ENCODE peak calls at places on chromosomes 13 and 19, in four cellular contexts. S is IMR-90, L is H9, A is H1. B is an unnamed sample.

GRCh38 chr19:41997121-41997850 is 3.3 kb upstream of the ATP1A3 start:
- DNase-seq in S (peak; percentile 22), L (peak; percentile 81), A (peak; percentile 91), B (peak; percentile 76)

GRCh38 chr13:31749929-31750328 is 10.6 kb downstream of the RXFP2 start:
- DNase-seq in S (peak; percentile 94), L (no peak), A (no peak), B (no peak)

GRCh38 chr13:84446972-84447700 is 564.9 kb upstream of the SLITRK1 start:
- DNase-seq in S (no peak), L (no peak), A (peak; percentile 38), B (peak; percentile 41)

GRCh38 chr13:76852991-76853390 is 33.2 kb downstream of the KCTD12 start:
- DNase-seq in S (peak; percentile 59), L (no peak), A (no peak), B (no peak)

GRCh38 chr19:21848706-21849105 is 12.7 kb upstream of the ZNF43 start:
- DNase-seq in S (peak; percentile 31), L (no peak), A (no peak), B (no peak)

GRCh38 chr19:55066107-55066709 is 3.3 kb upstream of the RDH13 start:
- DNase-seq in S (no peak), L (no peak), A (no peak), B (peak; percentile 49)

GRCh38 chr13:31334994-31335549 is 135.3 kb downstream of the B3GLCT start:
- DNase-seq in S (no peak), L (no peak), A (no peak), B (no peak)

GRCh38 chr13:100356889-100357288 is 231.7 kb downstream of the GGACT start:
- DNase-seq in S (peak; percentile 64), L (no peak), A (no peak), B (no peak)

GRCh38 chr13:49419292-49419691 is 24.6 kb downstream of the CAB39L start:
- DNase-seq in S (peak; percentile 52), L (no peak), A (no peak), B (no peak)

GRCh38 chr13:46934749-46935148 is 37.9 kb upstream of the HTR2A start:
- DNase-seq in S (no peak), L (no peak), A (no peak), B (peak; percentile 8)

GRCh38 chr13:94829201-94829600 is 116.9 kb upstream of the SOX21 start:
- DNase-seq in S (no peak), L (no peak), A (no peak), B (no peak)

GRCh38 chr19:45352914-45353796 is 12.6 kb downstream of the KLC3 start:
- DNase-seq in S (no peak), L (no peak), A (no peak), B (no peak)

GRCh38 chr13:77810430-77810829 is 108.2 kb downstream of the EDNRB start:
- DNase-seq in S (peak; percentile 34), L (no peak), A (no peak), B (peak; percentile 45)

GRCh38 chr13:46743191-46743590 is 53.8 kb downstream of the ESD start:
- DNase-seq in S (peak; percentile 31), L (no peak), A (no peak), B (no peak)

GRCh38 chr19:35468637-35469036 is 20.6 kb downstream of the FFAR2 start:
- DNase-seq in S (no peak), L (peak; percentile 70), A (no peak), B (peak; percentile 81)

GRCh38 chr13:41231786-41232185 is 31.6 kb downstream of the MTRF1 start:
- DNase-seq in S (peak; percentile 37), L (no peak), A (no peak), B (peak; percentile 8)

GRCh38 chr13:44305845-44306244 is 67.8 kb upstream of the SERP2 start:
- DNase-seq in S (peak; percentile 67), L (no peak), A (no peak), B (peak; percentile 30)

DNA sequence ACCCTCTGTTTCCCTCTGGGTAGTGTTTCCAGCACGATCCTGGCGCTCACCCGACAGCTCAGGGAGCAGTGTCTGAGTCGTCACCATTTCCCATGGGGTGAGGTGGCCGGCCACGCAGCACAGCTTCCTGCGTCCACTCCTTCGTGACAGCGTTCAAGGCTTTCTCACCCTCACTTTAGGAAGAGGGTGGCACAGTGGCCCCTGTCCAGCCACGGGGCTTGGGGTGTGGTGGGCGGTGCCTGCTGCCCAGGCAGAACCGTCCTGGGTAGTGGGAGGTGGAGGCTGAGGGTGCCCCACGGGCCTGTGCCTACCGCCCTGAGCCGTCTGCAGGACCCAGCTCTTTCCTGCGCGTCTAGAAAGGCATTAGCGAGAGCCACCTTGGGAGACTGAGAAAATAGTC is 21.9 kb downstream of the LAMP1 start:
- DNase-seq in S (no peak), L (no peak), A (no peak), B (no peak)
- H3K9ac ChIP-seq in S (no peak overlapping the region), L (no peak overlapping the region), A (no peak overlapping the region), B (no peak overlapping the region)

GRCh38 chr19:18000480-18000980 is 7.4 kb upstream of the ARRDC2 start:
- DNase-seq in S (no peak), L (no peak), A (no peak), B (no peak)
- H3K56ac ChIP-seq in S (no peak overlapping the region), L (no peak overlapping the region), A (no peak overlapping the region), B (no peak overlapping the region)

DNA sequence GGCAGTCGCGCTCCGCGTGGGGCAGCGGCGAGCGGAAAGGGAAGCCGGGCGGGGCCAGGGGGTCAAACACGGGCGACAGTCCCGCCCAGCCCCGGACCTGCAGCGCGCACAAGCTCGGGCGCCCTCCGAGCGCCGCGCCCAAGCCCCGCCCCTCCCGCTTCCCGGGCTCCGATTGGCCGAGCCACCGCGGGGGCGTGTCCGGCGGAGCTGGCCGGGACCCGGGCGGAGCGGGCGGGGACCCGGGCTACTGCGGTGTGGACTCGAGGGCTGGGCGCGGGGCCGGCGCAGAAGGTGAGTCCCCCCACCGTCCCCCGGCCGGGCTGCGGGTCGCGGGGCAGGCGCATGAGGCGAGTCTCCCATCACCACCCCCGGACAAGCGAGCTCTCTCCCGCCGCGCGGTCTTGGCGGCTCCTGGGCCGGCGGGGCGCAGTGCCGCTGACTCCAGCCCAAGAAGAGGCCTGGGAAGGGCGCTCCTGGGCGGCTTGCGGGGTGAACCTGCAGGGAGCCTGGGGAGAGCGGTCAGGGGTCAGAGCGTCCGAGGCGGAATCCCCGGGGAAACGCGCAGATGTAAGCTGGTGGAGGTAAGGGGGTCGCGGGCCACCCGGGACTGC is at the start of gene PLEKHF1:
- DNase-seq in S (peak; percentile 59), L (peak; percentile 87), A (peak; percentile 96), B (peak; percentile 83)
- H2AK5ac ChIP-seq in S (peak within 1 kb of the TSS; percentile 76), L (no peak within 1 kb of the TSS), A (peak within 1 kb of the TSS; percentile 2), B (no peak within 1 kb of the TSS)

GRCh38 chr19:39199025-39199424 is 2.3 kb downstream of the NCCRP1 start:
- DNase-seq in S (peak; percentile 63), L (peak; percentile 61), A (no peak), B (no peak)

GRCh38 chr19:39196320-39196719 is 444 bp upstream of the NCCRP1 start:
- DNase-seq in S (no peak), L (no peak), A (peak; percentile 58), B (peak; percentile 39)

GRCh38 chr19:39197808-39198207 is 1.0 kb downstream of the NCCRP1 start:
- DNase-seq in S (no peak), L (no peak), A (no peak), B (no peak)

GRCh38 chr19:39195755-39196154 is 1.0 kb upstream of the NCCRP1 start:
- DNase-seq in S (no peak), L (no peak), A (no peak), B (no peak)

DNA sequence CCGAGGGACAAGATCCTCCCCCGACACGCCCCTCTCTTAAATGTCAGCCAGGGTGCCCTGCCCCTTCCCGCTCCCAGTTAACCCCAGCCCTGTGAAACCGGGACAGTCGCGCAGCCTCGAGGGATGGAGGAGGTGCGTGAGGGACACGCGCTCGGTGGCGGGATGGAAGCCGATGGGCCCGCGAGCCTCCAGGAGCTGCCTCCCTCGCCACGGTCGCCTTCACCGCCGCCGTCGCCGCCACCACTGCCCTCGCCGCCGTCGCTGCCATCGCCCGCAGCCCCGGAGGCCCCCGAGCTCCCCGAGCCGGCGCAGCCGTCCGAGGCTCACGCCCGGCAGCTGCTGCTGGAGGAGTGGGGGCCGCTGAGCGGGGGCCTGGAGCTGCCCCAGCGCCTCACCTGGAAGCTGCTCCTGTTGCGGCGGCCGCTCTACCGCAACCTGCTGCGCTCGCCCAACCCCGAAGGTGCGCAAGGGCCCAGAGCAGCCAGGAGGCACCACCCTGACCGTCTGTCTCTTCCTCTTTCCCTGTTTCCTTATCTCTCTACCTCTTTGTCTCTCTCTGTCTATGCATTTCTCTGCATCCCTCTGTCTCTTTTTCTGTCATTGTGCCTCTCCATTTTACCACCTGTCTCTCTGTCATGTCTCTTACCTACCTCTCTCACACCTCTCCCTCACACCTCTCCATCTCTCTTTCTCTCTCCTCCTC is at the start of gene NCCRP1:
- DNase-seq in S (no peak), L (peak; percentile 71), A (peak; percentile 77), B (peak; percentile 26)
- H3K9ac ChIP-seq in S (no peak within 1 kb of the TSS), L (no peak within 1 kb of the TSS), A (no peak within 1 kb of the TSS), B (no peak within 1 kb of the TSS)

DNA sequence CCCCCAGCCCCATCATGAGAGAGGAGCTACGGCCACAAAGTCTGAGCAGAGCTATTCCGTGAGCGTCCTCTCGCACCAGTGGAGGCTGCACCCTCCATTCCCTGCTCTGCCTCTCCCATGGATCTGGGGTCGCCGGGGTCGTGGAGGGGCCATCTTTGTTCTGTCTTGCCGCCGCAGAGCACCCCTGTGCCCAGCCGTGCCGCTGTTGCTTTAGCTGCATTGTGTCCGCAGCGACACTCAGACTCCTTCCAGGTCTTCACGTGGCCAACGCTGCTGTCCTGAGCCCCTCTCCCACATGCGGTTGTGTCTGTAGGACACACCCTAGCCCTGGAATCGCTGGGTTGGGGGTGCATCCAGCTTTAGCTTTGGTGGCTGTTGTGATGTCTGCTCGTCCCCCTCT is 15.8 kb downstream of the YIPF2 start:
- DNase-seq in S (no peak), L (peak; percentile 14), A (no peak), B (no peak)
- H3K56ac ChIP-seq in S (no peak overlapping the region), L (no peak overlapping the region), A (no peak overlapping the region), B (no peak overlapping the region)

GRCh38 chr19:40959338-40959737 is 31.7 kb upstream of the CYP2B6 start:
- DNase-seq in S (no peak), L (no peak), A (no peak), B (no peak)

GRCh38 chr19:40962460-40962961 is 28.6 kb upstream of the CYP2B6 start:
- DNase-seq in S (no peak), L (no peak), A (no peak), B (no peak)

GRCh38 chr19:40954573-40954972 is 36.5 kb upstream of the CYP2B6 start:
- DNase-seq in S (no peak), L (no peak), A (no peak), B (peak; percentile 68)

GRCh38 chr19:40960780-40961179 is 30.3 kb upstream of the CYP2B6 start:
- DNase-seq in S (no peak), L (no peak), A (no peak), B (no peak)

GRCh38 chr19:40960062-40960685 is 30.9 kb upstream of the CYP2B6 start:
- DNase-seq in S (no peak), L (no peak), A (no peak), B (no peak)
- H2AK5ac ChIP-seq in S (no peak overlapping the region), L (no peak overlapping the region), A (no peak overlapping the region), B (no peak overlapping the region)

GRCh38 chr19:33177417-33177976 is 16.6 kb upstream of the LRP3 start:
- DNase-seq in S (no peak), L (no peak), A (peak; percentile 63), B (peak; percentile 63)
- H3K9ac ChIP-seq in S (peak overlapping the region; percentile 8), L (no peak overlapping the region), A (no peak overlapping the region), B (peak overlapping the region; percentile 75)

DNA sequence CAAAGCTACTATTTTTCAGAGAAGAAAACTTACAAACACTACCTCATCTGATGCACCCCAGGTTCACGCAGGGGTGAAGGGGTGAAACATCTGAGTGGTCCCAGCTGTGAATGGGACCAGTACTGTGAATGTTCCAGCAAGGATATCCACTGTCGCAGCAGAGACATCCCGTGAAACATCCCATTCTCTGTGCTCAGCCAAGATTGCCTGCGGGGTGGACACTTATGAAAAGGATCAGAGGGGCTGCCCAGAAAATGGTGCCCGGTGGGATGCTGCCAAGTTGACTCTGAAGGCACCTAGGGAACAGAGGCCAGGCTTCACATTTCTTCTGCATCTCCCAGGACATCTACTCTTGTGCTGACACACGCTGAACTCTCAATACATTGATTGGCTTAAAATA is 15.9 kb downstream of the IRS2 start:
- DNase-seq in S (no peak), L (no peak), A (no peak), B (no peak)
- H3K56ac ChIP-seq in S (no peak overlapping the region), L (no peak overlapping the region), A (no peak overlapping the region), B (no peak overlapping the region)